ENCODE peak calls at places on chromosome 19, in ten cellular contexts. H is left lung, I is fibroblast of pulmonary artery, M is type B pancreatic cell, W is cardiac fibroblast, K is right atrium auricular region, N is HepG2, R is heart left ventricle, T is fibroblast of mammary gland, D is neural crest cell. S is an unnamed sample.

GRCh38 chr19:751501-752341 is 809 bp downstream of the MISP start:
- DNase-seq in H (peak), I (peak), M (no peak), W (peak), K (peak), N (peak), R (no peak), T (peak), D (no peak), S (no peak)

GRCh38 chr19:18000480-18000980 is 7.4 kb upstream of the ARRDC2 start:
- DNase-seq in H (no peak), I (no peak), M (no peak), W (no peak), K (no peak), N (no peak), R (no peak), T (no peak), D (no peak), S (no peak)

GRCh38 chr19:55536951-55537740 is at the start of gene SBK2:
- DNase-seq in H (no peak), I (no peak), M (no peak), W (no peak), K (no peak), N (peak), R (no peak), T (no peak), D (peak), S (no peak)

GRCh38 chr19:56153507-56153906 is 12.4 kb downstream of the ZNF444 start:
- DNase-seq in H (no peak), I (no peak), M (no peak), W (no peak), K (no peak), N (no peak), R (no peak), T (no peak), D (no peak), S (no peak)

GRCh38 chr19:8526345-8527062 is 12.5 kb upstream of the ZNF414 start:
- DNase-seq in H (peak), I (peak), M (peak), W (peak), K (peak), N (peak), R (peak), T (peak), D (peak), S (peak)

GRCh38 chr19:10654610-10655456 is 687 bp downstream of the ILF3 start:
- DNase-seq in H (peak), I (peak), M (peak), W (peak), K (no peak), N (peak), R (peak), T (no peak), D (peak), S (no peak)

GRCh38 chr19:32351807-32352630 is 6.6 kb downstream of the ZNF507 start:
- DNase-seq in H (no peak), I (no peak), M (no peak), W (peak), K (no peak), N (no peak), R (no peak), T (peak), D (no peak), S (no peak)

GRCh38 chr19:49469828-49470614 is 4.0 kb upstream of the FLT3LG start:
- DNase-seq in H (no peak), I (no peak), M (no peak), W (no peak), K (no peak), N (no peak), R (no peak), T (no peak), D (no peak), S (peak)

GRCh38 chr19:1265611-1266115 is 3.5 kb upstream of the CIRBP start:
- DNase-seq in H (no peak), I (peak), M (no peak), W (peak), K (peak), N (no peak), R (peak), T (peak), D (no peak), S (peak)

GRCh38 chr19:19406878-19407639 is 1.6 kb downstream of the GATAD2A start:
- DNase-seq in H (peak), I (peak), M (no peak), W (peak), K (no peak), N (peak), R (no peak), T (peak), D (no peak), S (no peak)

GRCh38 chr19:55115446-55116065 is 1.9 kb downstream of the PPP1R12C start:
- DNase-seq in H (no peak), I (peak), M (no peak), W (peak), K (no peak), N (no peak), R (no peak), T (peak), D (no peak), S (no peak)

GRCh38 chr19:3506384-3507340 is 551 bp downstream of the FZR1 start:
- DNase-seq in H (peak), I (no peak), M (no peak), W (peak), K (no peak), N (no peak), R (peak), T (no peak), D (no peak), S (peak)

GRCh38 chr19:30268601-30269000 is 103.6 kb upstream of the ZNF536 start:
- DNase-seq in H (no peak), I (no peak), M (no peak), W (no peak), K (no peak), N (no peak), R (no peak), T (no peak), D (no peak), S (no peak)

GRCh38 chr19:7227735-7228134 is 66.5 kb downstream of the INSR start:
- DNase-seq in H (no peak), I (no peak), M (no peak), W (no peak), K (no peak), N (no peak), R (no peak), T (no peak), D (no peak), S (no peak)

GRCh38 chr19:36378625-36379509 is at the start of gene ZFP14:
- DNase-seq in H (peak), I (peak), M (peak), W (peak), K (peak), N (peak), R (peak), T (peak), D (peak), S (peak)

GRCh38 chr19:52741951-52742485 is 7.2 kb upstream of the ZNF611 start:
- DNase-seq in H (no peak), I (no peak), M (no peak), W (no peak), K (no peak), N (no peak), R (no peak), T (no peak), D (no peak), S (no peak)

GRCh38 chr19:32174386-32175113 is 170.9 kb upstream of the ZNF507 start:
- DNase-seq in H (no peak), I (no peak), M (peak), W (no peak), K (peak), N (no peak), R (no peak), T (no peak), D (no peak), S (no peak)

GRCh38 chr19:38084196-38084595 is 139.8 kb downstream of the DPF1 start:
- DNase-seq in H (no peak), I (no peak), M (no peak), W (no peak), K (no peak), N (no peak), R (no peak), T (no peak), D (no peak), S (no peak)

DNA sequence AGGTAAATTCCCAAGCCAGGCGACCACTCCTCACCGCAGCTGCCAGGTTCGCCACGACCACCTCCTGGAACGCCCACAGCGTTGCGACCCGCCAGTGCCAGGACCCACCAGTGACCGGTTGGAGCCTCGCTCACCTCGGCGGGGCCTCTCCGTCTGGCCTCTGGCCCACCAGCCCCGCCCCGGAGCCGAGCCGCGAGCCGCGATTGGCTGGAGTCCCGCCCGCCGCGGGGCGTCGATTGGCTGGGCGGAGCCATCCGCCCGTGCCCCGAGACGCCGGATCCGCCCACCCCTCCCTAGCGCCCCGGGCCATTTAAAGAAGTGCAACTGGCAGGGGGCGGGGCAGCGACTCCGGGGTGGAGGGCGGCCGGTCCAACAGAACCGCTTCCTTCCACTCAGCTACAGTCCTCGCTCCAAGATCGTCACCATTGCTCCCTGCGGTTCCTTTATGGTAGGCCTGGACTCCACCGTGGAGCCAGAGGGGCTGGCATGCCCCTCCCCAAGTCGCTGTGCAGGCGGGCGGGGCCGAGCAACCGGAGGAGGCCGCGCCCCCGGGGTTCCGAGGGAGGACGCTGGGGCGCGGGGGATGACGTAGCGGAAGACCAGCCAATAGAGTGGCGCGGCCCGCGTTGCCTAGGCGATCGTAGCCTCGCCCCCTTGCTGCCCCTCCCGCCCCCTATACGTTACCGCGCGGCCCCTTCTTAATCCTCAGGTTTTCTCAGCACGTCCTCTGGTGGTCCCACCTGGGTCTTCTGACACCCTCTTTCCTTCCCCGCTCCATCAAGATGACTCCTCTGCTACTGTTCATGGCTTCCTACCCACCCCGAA is at the start of gene SERTAD3:
- DNase-seq in H (peak), I (peak), M (peak), W (peak), K (peak), N (peak), R (peak), T (peak), D (peak), S (peak)
- TF ChIP-seq CTCF in H (no peak), I (peak), M (peak), W (peak), K (no peak), N (peak), R (no peak), T (no peak), D (peak), S (no peak)

GRCh38 chr19:48103922-48104321 is 6.7 kb downstream of the PLA2G4C start:
- DNase-seq in H (no peak), I (no peak), M (no peak), W (no peak), K (no peak), N (no peak), R (no peak), T (no peak), D (no peak), S (no peak)

GRCh38 chr19:48102870-48103751 is 7.5 kb downstream of the PLA2G4C start:
- DNase-seq in H (no peak), I (peak), M (no peak), W (peak), K (no peak), N (peak), R (no peak), T (peak), D (peak), S (no peak)
- TF ChIP-seq CTCF in H (peak), I (peak), M (peak), W (peak), K (peak), N (peak), R (peak), T (peak), D (peak), S (no peak)

GRCh38 chr19:13152356-13152853 is 2.2 kb downstream of the IER2 start:
- DNase-seq in H (no peak), I (no peak), M (no peak), W (no peak), K (no peak), N (no peak), R (no peak), T (no peak), D (no peak), S (no peak)

GRCh38 chr19:13154241-13154778 is 4.1 kb downstream of the IER2 start:
- DNase-seq in H (peak), I (peak), M (no peak), W (peak), K (peak), N (peak), R (peak), T (peak), D (peak), S (peak)

GRCh38 chr19:13153627-13154240 is 3.5 kb downstream of the IER2 start:
- DNase-seq in H (no peak), I (peak), M (no peak), W (peak), K (no peak), N (no peak), R (no peak), T (no peak), D (no peak), S (peak)

GRCh38 chr19:13151605-13152355 is 1.6 kb downstream of the IER2 start:
- DNase-seq in H (peak), I (peak), M (peak), W (peak), K (peak), N (peak), R (peak), T (peak), D (peak), S (peak)

DNA sequence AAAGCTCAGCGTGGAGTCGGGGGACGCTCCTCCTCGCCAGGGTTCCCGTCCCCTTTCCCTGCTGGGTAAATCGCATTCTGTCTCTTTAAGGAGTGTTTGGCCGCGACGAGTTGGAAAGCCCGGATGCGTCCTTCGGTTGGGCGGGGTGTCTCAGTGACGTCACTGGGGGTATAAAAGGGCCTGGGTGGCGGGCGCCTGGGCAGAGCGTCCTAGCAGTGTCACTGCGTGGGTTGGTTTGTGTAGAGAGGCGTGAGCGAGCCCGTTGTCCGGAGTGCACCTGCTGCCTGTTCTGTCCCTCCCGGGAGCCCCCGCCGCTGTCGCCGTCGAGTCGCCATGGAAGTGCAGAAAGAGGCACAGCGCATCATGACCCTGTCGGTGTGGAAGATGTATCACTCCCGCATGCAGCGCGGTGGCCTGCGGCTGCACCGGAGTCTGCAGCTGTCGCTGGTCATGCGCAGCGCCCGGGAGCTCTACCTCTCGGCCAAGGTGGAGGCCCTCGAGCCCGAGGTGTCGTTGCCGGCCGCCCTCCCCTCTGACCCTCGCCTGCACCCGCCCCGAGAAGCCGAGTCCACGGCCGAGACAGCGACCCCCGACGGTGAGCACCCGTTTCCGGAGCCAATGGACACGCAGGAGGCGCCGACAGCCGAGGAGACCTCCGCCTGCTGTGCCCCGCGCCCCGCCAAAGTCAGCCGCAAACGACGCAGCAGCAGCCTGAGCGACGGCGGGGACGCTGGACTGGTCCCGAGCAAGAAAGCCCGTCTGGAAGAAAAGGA is 2.8 kb downstream of the IER2 start:
- DNase-seq in H (peak), I (peak), M (peak), W (peak), K (peak), N (peak), R (peak), T (peak), D (peak), S (peak)
- TF ChIP-seq CTCF in H (no peak), I (no peak), M (peak), W (no peak), K (no peak), N (no peak), R (peak), T (no peak), D (peak), S (no peak)

GRCh38 chr19:42325896-42326771 is 699 bp downstream of the MEGF8 start:
- DNase-seq in H (no peak), I (no peak), M (no peak), W (no peak), K (peak), N (no peak), R (no peak), T (no peak), D (peak), S (peak)
- TF ChIP-seq CTCF in H (no peak), I (no peak), M (peak), W (no peak), K (no peak), N (peak), R (no peak), T (no peak), D (peak), S (no peak)

S was measured in activated B cell treated with CpG ODN at 0.5 μM for 24 hours.